ENCODE peak calls at places on chromosomes 1 and 21, in ten cellular contexts. F is kidney glomerular epithelial cell; A is GM19239; D is iPS DF 19.7; W is activated naive CD4-positive, alpha-beta T cell treated with Interleukin-2 at 50 U/mL for 16 hours; P is pancreas; J is NCI-H1694; I is foreskin fibroblast; Q is T-cell; U is GM04503. C is an unnamed sample.

GRCh38 chr1:46133181-46133658 is 791 bp upstream of the PIK3R3 start:
- DNase-seq in F (no peak), A (peak), D (no peak), W (no peak), P (no peak), J (peak), I (no peak), Q (no peak), U (no peak), C (peak)

GRCh38 chr1:110177775-110178174 is 27.5 kb downstream of the SLC6A17 start:
- DNase-seq in F (no peak), A (no peak), D (no peak), W (no peak), P (no peak), J (no peak), I (no peak), Q (no peak), U (no peak), C (no peak)

GRCh38 chr1:201568859-201569294 is 29.9 kb downstream of the NAV1 start:
- DNase-seq in F (no peak), A (no peak), D (no peak), W (no peak), P (no peak), J (no peak), I (no peak), Q (no peak), U (no peak), C (no peak)

GRCh38 chr1:17925838-17926237 is 170.7 kb downstream of the ACTL8 start:
- DNase-seq in F (no peak), A (no peak), D (no peak), W (no peak), P (no peak), J (no peak), I (no peak), Q (no peak), U (no peak), C (no peak)

GRCh38 chr1:209064850-209065249 is 518.7 kb upstream of the CAMK1G start:
- DNase-seq in F (no peak), A (no peak), D (no peak), W (no peak), P (no peak), J (no peak), I (no peak), Q (no peak), U (no peak), C (no peak)

GRCh38 chr1:243549791-243550190 is 293.9 kb downstream of the SDCCAG8 start:
- DNase-seq in F (no peak), A (no peak), D (no peak), W (no peak), P (no peak), J (no peak), I (no peak), Q (no peak), U (no peak), C (no peak)

GRCh38 chr1:201327687-201328240 is 44.5 kb downstream of the PKP1 start:
- DNase-seq in F (no peak), A (no peak), D (no peak), W (no peak), P (no peak), J (no peak), I (no peak), Q (no peak), U (no peak), C (no peak)

GRCh38 chr21:33266050-33266783 is at the start of gene IL10RB:
- DNase-seq in F (no peak), A (peak), D (no peak), W (peak), P (peak), J (peak), I (peak), Q (peak), U (no peak), C (peak)

GRCh38 chr1:235199441-235199840 is 38.4 kb upstream of the RBM34 start:
- DNase-seq in F (no peak), A (no peak), D (peak), W (no peak), P (no peak), J (no peak), I (peak), Q (no peak), U (peak), C (peak)

GRCh38 chr1:228735871-228736586 is 750 bp downstream of the RHOU start:
- DNase-seq in F (peak), A (no peak), D (no peak), W (peak), P (peak), J (no peak), I (peak), Q (peak), U (no peak), C (peak)

GRCh38 chr1:93822710-93823425 is 56.1 kb downstream of the DNTTIP2 start:
- DNase-seq in F (no peak), A (no peak), D (no peak), W (no peak), P (no peak), J (no peak), I (no peak), Q (no peak), U (no peak), C (no peak)

GRCh38 chr21:38646213-38646837 is 148.0 kb upstream of the ERG start:
- DNase-seq in F (no peak), A (no peak), D (no peak), W (no peak), P (no peak), J (no peak), I (peak), Q (no peak), U (no peak), C (no peak)

GRCh38 chr1:91724231-91724630 is 161.7 kb downstream of the TGFBR3 start:
- DNase-seq in F (no peak), A (no peak), D (no peak), W (no peak), P (no peak), J (no peak), I (no peak), Q (no peak), U (no peak), C (no peak)

GRCh38 chr1:182761396-182762395 is 27.9 kb upstream of the NPL start:
- DNase-seq in F (no peak), A (no peak), D (no peak), W (no peak), P (no peak), J (no peak), I (peak), Q (no peak), U (no peak), C (no peak)

GRCh38 chr1:230853736-230854135 is 14.6 kb downstream of the C1orf198 start:
- DNase-seq in F (no peak), A (no peak), D (no peak), W (no peak), P (no peak), J (no peak), I (no peak), Q (no peak), U (no peak), C (no peak)

GRCh38 chr1:223622132-223622842 is 43.2 kb downstream of the CAPN8 start:
- DNase-seq in F (no peak), A (no peak), D (no peak), W (no peak), P (peak), J (no peak), I (no peak), Q (no peak), U (no peak), C (no peak)

GRCh38 chr1:82392946-82393345 is 592.2 kb downstream of the ADGRL2 start:
- DNase-seq in F (no peak), A (no peak), D (no peak), W (no peak), P (no peak), J (no peak), I (no peak), Q (no peak), U (no peak), C (no peak)

GRCh38 chr1:45490121-45490622 is 791 bp downstream of the TESK2 start:
- DNase-seq in F (no peak), A (no peak), D (no peak), W (no peak), P (no peak), J (no peak), I (no peak), Q (no peak), U (no peak), C (no peak)

GRCh38 chr1:84715620-84716019 is 25.4 kb upstream of the SSX2IP start:
- DNase-seq in F (no peak), A (no peak), D (no peak), W (no peak), P (no peak), J (no peak), I (no peak), Q (no peak), U (no peak), C (no peak)

GRCh38 chr21:31618696-31619430 is 40.6 kb upstream of the SOD1 start:
- DNase-seq in F (no peak), A (no peak), D (no peak), W (no peak), P (no peak), J (no peak), I (no peak), Q (no peak), U (no peak), C (no peak)

C was measured in adrenal gland.